ENCODE peak calls at places on chromosomes 3 and 15, in five cellular contexts. L, Z, N, S and K are unnamed samples. For H3K27me3, the result is how much of the 10 kb centered on the place peaks cover.

GRCh38 chr15:70535071-70535954 is 228.0 kb downstream of the UACA start:
- DNase-seq in Z (no peak), N (no peak), L (no peak), S (no peak), K (no peak)

GRCh38 chr3:148924572-148924971 is 59.5 kb downstream of the CPA3 start:
- DNase-seq in Z (no peak), L (no peak), N (no peak), S (peak), K (no peak)

GRCh38 chr3:78483070-78483469 is 1284.7 kb downstream of the ROBO1 start:
- DNase-seq in S (no peak), Z (no peak), L (no peak), N (no peak), K (no peak)

GRCh38 chr3:6807967-6808588 is 52.8 kb upstream of the GRM7 start:
- DNase-seq in L (no peak), Z (no peak), N (no peak), S (no peak), K (peak)

GRCh38 chr3:101521251-101521701 is 8.3 kb upstream of the SENP7 start:
- DNase-seq in L (no peak), N (no peak), S (no peak), Z (no peak), K (no peak)

GRCh38 chr15:77824361-77824985 is 191.8 kb upstream of the LINGO1 start:
- DNase-seq in S (no peak), L (no peak), N (no peak), Z (no peak), K (no peak)

GRCh38 chr15:52653451-52653964 is 25.7 kb downstream of the ATOSA start:
- DNase-seq in L (no peak), Z (peak), N (no peak), S (no peak), K (peak)

GRCh38 chr15:39025331-39025730 is 460.7 kb upstream of the RASGRP1 start:
- DNase-seq in S (peak), N (no peak), Z (no peak), L (no peak), K (no peak)

GRCh38 chr15:41102854-41103253 is 13.2 kb downstream of the INO80 start:
- DNase-seq in N (no peak), L (no peak), Z (no peak), S (no peak), K (no peak)

GRCh38 chr3:19749448-19750017 is 184.5 kb downstream of the EFHB start:
- DNase-seq in N (no peak), S (no peak), Z (no peak), L (no peak), K (no peak)

GRCh38 chr3:179196098-179196497 is 47.9 kb downstream of the PIK3CA start:
- DNase-seq in Z (peak), S (peak), N (no peak), L (no peak), K (peak)

DNA sequence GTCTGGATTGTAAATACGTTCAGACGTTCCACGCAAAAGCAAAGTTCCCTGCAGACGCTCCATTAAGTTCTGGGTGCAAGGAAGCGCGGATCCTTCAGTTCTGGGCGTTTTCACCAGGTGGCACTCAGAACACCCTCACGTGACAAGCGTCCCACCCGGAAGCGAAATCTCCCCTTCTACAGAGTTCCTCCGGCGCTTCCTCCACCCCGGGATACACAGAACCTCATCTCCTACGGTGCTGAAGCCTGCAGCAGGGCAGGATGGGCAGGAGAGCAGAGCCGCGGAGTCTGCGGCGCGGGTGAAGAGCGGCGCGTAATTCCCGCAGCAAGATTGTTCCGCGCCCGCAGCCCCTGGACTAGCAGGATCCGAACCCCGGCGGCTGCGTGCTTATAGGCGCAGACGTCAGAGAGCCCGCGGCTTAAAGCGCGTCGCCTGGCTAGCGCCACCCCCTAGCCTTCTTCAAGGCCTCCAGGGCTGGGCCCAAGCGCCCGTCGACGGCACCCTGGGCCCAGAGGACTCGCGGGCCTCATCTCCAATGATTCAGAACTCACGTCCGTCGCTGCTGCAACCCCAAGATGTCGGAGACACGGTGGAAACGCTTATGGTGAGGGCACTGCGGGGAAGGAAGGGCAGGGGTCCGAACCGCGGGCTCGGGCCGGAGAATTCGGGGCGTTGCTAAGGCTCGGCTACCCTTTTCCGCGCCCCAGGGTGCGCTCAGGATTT is at the start of gene SLC25A38:
- DNase-seq in L (peak), N (peak), Z (peak), S (peak), K (peak)
- TF ChIP-seq CTCF in L (peak), N (peak), Z (peak), S (peak), K (peak)

DNA sequence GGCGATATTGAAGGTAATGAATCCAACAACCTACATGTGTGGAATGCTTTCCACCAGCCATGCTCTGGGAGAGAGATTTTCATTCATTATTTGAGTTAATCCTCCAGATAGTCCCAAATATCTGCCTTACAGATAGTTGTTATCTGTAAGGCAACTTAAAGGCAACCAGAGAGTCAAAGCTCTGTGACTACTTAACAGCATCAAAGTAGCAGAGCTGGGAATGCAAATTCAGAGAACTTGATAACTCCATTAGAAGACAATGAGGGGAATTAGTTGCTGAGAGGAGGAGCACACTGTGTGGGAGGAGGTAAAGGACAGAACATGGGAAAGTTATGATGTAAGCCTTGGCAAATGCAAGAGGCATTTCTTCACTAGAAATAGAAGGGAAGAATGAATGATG is 10.5 kb upstream of the CRBN start:
- DNase-seq in L (no peak), S (no peak), Z (no peak), N (no peak), K (no peak)
- H3K27me3 ChIP-seq in L (under half), S (under half), Z (under half), N (under half), K (under half)

DNA sequence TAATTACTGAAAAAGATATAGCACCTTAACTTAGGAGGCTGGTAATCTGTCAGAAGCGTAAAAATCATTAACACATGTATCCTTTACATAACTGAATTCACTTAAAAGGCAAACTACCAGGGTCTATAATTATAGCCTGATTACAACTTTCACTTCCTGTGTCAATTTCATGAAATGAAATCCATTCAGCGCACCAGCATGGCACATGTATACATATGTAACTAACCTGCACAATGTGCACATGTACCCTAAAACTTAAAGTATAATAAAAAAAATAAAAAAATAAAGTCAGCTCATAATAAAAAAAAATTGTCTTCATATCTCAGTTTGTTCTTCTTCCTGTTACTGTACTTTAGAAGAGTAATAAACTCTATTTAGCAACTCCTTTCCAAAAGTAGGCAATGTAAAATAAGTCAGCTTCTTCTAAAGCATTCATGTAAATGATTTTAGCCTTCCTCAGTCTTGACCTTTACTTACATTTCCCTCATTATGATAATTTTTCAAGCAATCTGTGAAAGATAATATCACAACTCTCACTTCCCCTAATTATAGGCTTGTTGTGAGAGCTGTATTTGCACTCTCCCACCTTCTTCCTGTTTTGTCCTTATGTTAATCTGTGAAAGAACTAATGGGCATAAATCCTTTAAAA is 50.1 kb downstream of the KBTBD8 start:
- DNase-seq in L (no peak), Z (no peak), N (no peak), S (no peak), K (no peak)
- H3K4me3 ChIP-seq in L (no peak), Z (no peak), N (no peak), S (no peak), K (no peak)

GRCh38 chr3:197256836-197257444 is 41.5 kb downstream of the DLG1 start:
- DNase-seq in L (no peak), Z (peak), S (peak), N (no peak), K (peak)
- TF ChIP-seq CTCF in L (peak), Z (peak), S (peak), N (peak), K (peak)